ENCODE peak calls at places on chromosomes 3 and 15, in eight cellular contexts. One of them, this sample, is unnamed. For H3K27me3, the result is how much of the 10 kb centered on the place peaks cover.

GRCh38 chr15:43242616-43243015 is 21.8 kb upstream of the EPB42 start:
- DNase-seq in SK-N-SH: no peak
- DNase-seq in GM23338: no peak
- DNase-seq in HepG2: no peak
- DNase-seq in Panc1: no peak
- DNase-seq in GM12878: no peak
- DNase-seq in K562: no peak
- DNase-seq in HCT116: no peak
- DNase-seq in this sample: no peak

GRCh38 chr3:125052671-125053303 is 3.0 kb downstream of the HEG1 start:
- DNase-seq in K562: no peak
- DNase-seq in GM12878: no peak
- DNase-seq in HepG2: peak
- DNase-seq in HCT116: no peak
- DNase-seq in SK-N-SH: no peak
- DNase-seq in Panc1: no peak
- DNase-seq in GM23338: peak
- DNase-seq in this sample: no peak

GRCh38 chr3:23701711-23702110 is 104.0 kb upstream of the UBE2E1 start:
- DNase-seq in GM23338: peak
- DNase-seq in Panc1: no peak
- DNase-seq in K562: no peak
- DNase-seq in SK-N-SH: no peak
- DNase-seq in GM12878: no peak
- DNase-seq in HepG2: no peak
- DNase-seq in HCT116: no peak
- DNase-seq in this sample: no peak

GRCh38 chr15:33742807-33743206 is 225.5 kb upstream of the CHRM5 start:
- DNase-seq in K562: no peak
- DNase-seq in HepG2: no peak
- DNase-seq in Panc1: no peak
- DNase-seq in GM23338: no peak
- DNase-seq in HCT116: no peak
- DNase-seq in GM12878: no peak
- DNase-seq in SK-N-SH: no peak
- DNase-seq in this sample: no peak

GRCh38 chr3:106542101-106542769 is 673.4 kb upstream of the CBLB start:
- DNase-seq in GM23338: peak
- DNase-seq in HepG2: no peak
- DNase-seq in Panc1: no peak
- DNase-seq in GM12878: no peak
- DNase-seq in SK-N-SH: no peak
- DNase-seq in HCT116: no peak
- DNase-seq in K562: no peak
- DNase-seq in this sample: no peak

GRCh38 chr3:191300422-191300821 is 28.8 kb upstream of the CCDC50 start:
- DNase-seq in HepG2: no peak
- DNase-seq in GM12878: peak
- DNase-seq in SK-N-SH: no peak
- DNase-seq in GM23338: no peak
- DNase-seq in Panc1: no peak
- DNase-seq in HCT116: no peak
- DNase-seq in K562: no peak
- DNase-seq in this sample: no peak

GRCh38 chr3:129942296-129942695 is 32.2 kb upstream of the TRH start:
- DNase-seq in GM23338: peak
- DNase-seq in Panc1: peak
- DNase-seq in HepG2: peak
- DNase-seq in GM12878: no peak
- DNase-seq in SK-N-SH: peak
- DNase-seq in K562: peak
- DNase-seq in HCT116: peak
- DNase-seq in this sample: no peak

GRCh38 chr15:67103869-67104268 is 38.5 kb downstream of the SMAD3 start:
- DNase-seq in GM23338: no peak
- DNase-seq in HCT116: no peak
- DNase-seq in Panc1: no peak
- DNase-seq in K562: no peak
- DNase-seq in GM12878: no peak
- DNase-seq in SK-N-SH: no peak
- DNase-seq in HepG2: no peak
- DNase-seq in this sample: no peak

GRCh38 chr15:52144656-52145055 is 32.1 kb upstream of the BCL2L10 start:
- DNase-seq in Panc1: no peak
- DNase-seq in HepG2: no peak
- DNase-seq in HCT116: no peak
- DNase-seq in K562: no peak
- DNase-seq in SK-N-SH: no peak
- DNase-seq in GM12878: no peak
- DNase-seq in GM23338: no peak
- DNase-seq in this sample: no peak

GRCh38 chr3:194315088-194315964 is 35.8 kb downstream of the CPN2 start:
- DNase-seq in SK-N-SH: peak
- DNase-seq in HCT116: peak
- DNase-seq in HepG2: peak
- DNase-seq in GM12878: peak
- DNase-seq in GM23338: peak
- DNase-seq in Panc1: no peak
- DNase-seq in K562: peak
- DNase-seq in this sample: peak

GRCh38 chr3:27675287-27675686 is 46.8 kb downstream of the EOMES start:
- DNase-seq in HCT116: no peak
- DNase-seq in SK-N-SH: no peak
- DNase-seq in Panc1: no peak
- DNase-seq in GM12878: no peak
- DNase-seq in K562: no peak
- DNase-seq in GM23338: no peak
- DNase-seq in HepG2: no peak
- DNase-seq in this sample: no peak

GRCh38 chr15:35505816-35506215 is 40.1 kb downstream of the DPH6 start:
- DNase-seq in GM23338: no peak
- DNase-seq in HCT116: no peak
- DNase-seq in SK-N-SH: no peak
- DNase-seq in HepG2: no peak
- DNase-seq in K562: no peak
- DNase-seq in Panc1: no peak
- DNase-seq in GM12878: no peak
- DNase-seq in this sample: no peak

GRCh38 chr15:28004143-28005003 is 94.7 kb downstream of the OCA2 start:
- DNase-seq in HCT116: no peak
- DNase-seq in GM23338: no peak
- DNase-seq in Panc1: no peak
- DNase-seq in K562: no peak
- DNase-seq in HepG2: no peak
- DNase-seq in SK-N-SH: no peak
- DNase-seq in GM12878: no peak
- DNase-seq in this sample: no peak

GRCh38 chr3:2659896-2660295 is 450.3 kb downstream of the IL5RA start:
- DNase-seq in GM12878: no peak
- DNase-seq in SK-N-SH: no peak
- DNase-seq in HCT116: no peak
- DNase-seq in K562: no peak
- DNase-seq in GM23338: no peak
- DNase-seq in Panc1: no peak
- DNase-seq in HepG2: no peak
- DNase-seq in this sample: no peak

GRCh38 chr3:128549283-128550112 is 56.5 kb upstream of the GATA2 start:
- DNase-seq in SK-N-SH: peak
- DNase-seq in HepG2: peak
- DNase-seq in K562: peak
- DNase-seq in GM12878: no peak
- DNase-seq in Panc1: no peak
- DNase-seq in HCT116: no peak
- DNase-seq in GM23338: no peak
- DNase-seq in this sample: no peak

GRCh38 chr3:182118081-182118480 is 406.4 kb downstream of the SOX2 start:
- DNase-seq in Panc1: no peak
- DNase-seq in SK-N-SH: no peak
- DNase-seq in GM12878: no peak
- DNase-seq in HepG2: no peak
- DNase-seq in GM23338: no peak
- DNase-seq in K562: no peak
- DNase-seq in HCT116: no peak
- DNase-seq in this sample: no peak

GRCh38 chr15:89653578-89653977 is 1.7 kb downstream of the KIF7 start:
- DNase-seq in K562: no peak
- DNase-seq in GM23338: no peak
- DNase-seq in HepG2: no peak
- DNase-seq in SK-N-SH: no peak
- DNase-seq in GM12878: no peak
- DNase-seq in Panc1: no peak
- DNase-seq in HCT116: no peak
- DNase-seq in this sample: no peak

GRCh38 chr3:155387571-155387970 is 94.1 kb upstream of the STRIT1 start:
- DNase-seq in GM12878: no peak
- DNase-seq in K562: no peak
- DNase-seq in Panc1: no peak
- DNase-seq in HepG2: no peak
- DNase-seq in GM23338: no peak
- DNase-seq in HCT116: no peak
- DNase-seq in SK-N-SH: no peak
- DNase-seq in this sample: no peak

GRCh38 chr3:112464264-112464663 is 35.0 kb downstream of the BTLA start:
- DNase-seq in HCT116: no peak
- DNase-seq in GM23338: no peak
- DNase-seq in Panc1: no peak
- DNase-seq in K562: no peak
- DNase-seq in SK-N-SH: no peak
- DNase-seq in HepG2: no peak
- DNase-seq in GM12878: peak
- DNase-seq in this sample: no peak

GRCh38 chr15:68538291-68538690 is 40.5 kb upstream of the CORO2B start:
- DNase-seq in HCT116: no peak
- DNase-seq in K562: no peak
- DNase-seq in HepG2: no peak
- DNase-seq in SK-N-SH: no peak
- DNase-seq in GM12878: no peak
- DNase-seq in GM23338: no peak
- DNase-seq in Panc1: no peak
- DNase-seq in this sample: no peak

GRCh38 chr15:74108111-74108510 is 22.3 kb upstream of the ISLR2 start:
- DNase-seq in GM23338: no peak
- DNase-seq in GM12878: no peak
- DNase-seq in SK-N-SH: no peak
- DNase-seq in Panc1: no peak
- DNase-seq in K562: no peak
- DNase-seq in HCT116: no peak
- DNase-seq in HepG2: no peak
- DNase-seq in this sample: no peak

GRCh38 chr3:33645060-33645841 is 72.8 kb downstream of the CLASP2 start:
- DNase-seq in Panc1: no peak
- DNase-seq in HepG2: no peak
- DNase-seq in SK-N-SH: peak
- DNase-seq in HCT116: no peak
- DNase-seq in K562: peak
- DNase-seq in GM12878: no peak
- DNase-seq in GM23338: peak
- DNase-seq in this sample: no peak
- TF ChIP-seq REST in Panc1: no peak
- TF ChIP-seq REST in HepG2: no peak
- TF ChIP-seq REST in SK-N-SH: no peak
- TF ChIP-seq REST in HCT116: no peak
- TF ChIP-seq REST in K562: no peak
- TF ChIP-seq REST in GM12878: no peak
- TF ChIP-seq REST in GM23338: no peak
- TF ChIP-seq REST in this sample: no peak

DNA sequence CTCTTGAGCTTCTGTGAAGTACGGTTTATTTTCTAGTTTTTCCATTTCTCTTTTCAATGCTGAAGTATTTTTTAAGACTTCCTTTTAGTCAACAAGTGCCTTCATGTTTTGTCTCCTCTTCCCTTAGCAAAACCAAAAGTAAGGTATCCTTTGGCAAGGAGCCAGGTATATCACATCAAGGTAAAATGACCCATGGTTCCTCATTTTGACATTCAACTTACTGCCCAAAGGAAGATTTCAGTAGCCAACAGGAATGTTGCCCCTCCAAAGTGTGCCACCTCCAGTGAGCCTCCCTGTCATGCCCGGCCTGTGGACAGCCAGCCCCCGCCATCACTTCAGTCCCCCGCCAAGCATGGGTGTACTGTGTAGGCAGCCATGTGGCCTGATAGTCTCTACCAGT is 75.6 kb upstream of the C2CD4B start:
- DNase-seq in Panc1: no peak
- DNase-seq in HepG2: no peak
- DNase-seq in HCT116: no peak
- DNase-seq in GM23338: no peak
- DNase-seq in SK-N-SH: no peak
- DNase-seq in K562: no peak
- DNase-seq in GM12878: no peak
- DNase-seq in this sample: no peak
- H3K27me3 ChIP-seq in Panc1: under half
- H3K27me3 ChIP-seq in HepG2: under half
- H3K27me3 ChIP-seq in HCT116: under half
- H3K27me3 ChIP-seq in GM23338: under half
- H3K27me3 ChIP-seq in SK-N-SH: under half
- H3K27me3 ChIP-seq in K562: under half
- H3K27me3 ChIP-seq in GM12878: under half
- H3K27me3 ChIP-seq in this sample: under half

DNA sequence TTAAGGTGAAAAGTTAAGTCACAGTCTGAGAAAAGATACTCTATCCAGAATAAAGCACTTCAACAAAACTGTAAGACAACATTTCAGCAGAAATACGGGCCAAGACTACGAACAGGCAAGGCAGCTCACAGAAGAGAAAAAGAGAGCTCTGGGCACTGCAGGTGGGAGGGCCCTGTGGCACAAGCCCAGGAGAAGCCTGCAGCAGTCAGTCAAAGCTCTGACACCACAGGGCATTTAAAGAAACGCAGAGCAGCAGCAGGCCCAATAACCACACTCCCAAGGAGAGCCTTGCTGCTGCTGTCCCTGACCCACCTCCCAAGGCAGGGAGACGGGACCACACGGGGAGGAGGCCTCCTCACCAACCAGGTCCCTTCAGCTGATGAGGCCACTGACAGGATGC is 19.2 kb downstream of the CHSY1 start:
- DNase-seq in SK-N-SH: no peak
- DNase-seq in Panc1: no peak
- DNase-seq in HepG2: no peak
- DNase-seq in HCT116: no peak
- DNase-seq in GM23338: peak
- DNase-seq in GM12878: no peak
- DNase-seq in K562: no peak
- DNase-seq in this sample: no peak
- TF ChIP-seq CTCF in SK-N-SH: no peak
- TF ChIP-seq CTCF in Panc1: no peak
- TF ChIP-seq CTCF in HepG2: no peak
- TF ChIP-seq CTCF in HCT116: no peak
- TF ChIP-seq CTCF in GM23338: no peak
- TF ChIP-seq CTCF in GM12878: no peak
- TF ChIP-seq CTCF in K562: no peak
- TF ChIP-seq CTCF in this sample: no peak

DNA sequence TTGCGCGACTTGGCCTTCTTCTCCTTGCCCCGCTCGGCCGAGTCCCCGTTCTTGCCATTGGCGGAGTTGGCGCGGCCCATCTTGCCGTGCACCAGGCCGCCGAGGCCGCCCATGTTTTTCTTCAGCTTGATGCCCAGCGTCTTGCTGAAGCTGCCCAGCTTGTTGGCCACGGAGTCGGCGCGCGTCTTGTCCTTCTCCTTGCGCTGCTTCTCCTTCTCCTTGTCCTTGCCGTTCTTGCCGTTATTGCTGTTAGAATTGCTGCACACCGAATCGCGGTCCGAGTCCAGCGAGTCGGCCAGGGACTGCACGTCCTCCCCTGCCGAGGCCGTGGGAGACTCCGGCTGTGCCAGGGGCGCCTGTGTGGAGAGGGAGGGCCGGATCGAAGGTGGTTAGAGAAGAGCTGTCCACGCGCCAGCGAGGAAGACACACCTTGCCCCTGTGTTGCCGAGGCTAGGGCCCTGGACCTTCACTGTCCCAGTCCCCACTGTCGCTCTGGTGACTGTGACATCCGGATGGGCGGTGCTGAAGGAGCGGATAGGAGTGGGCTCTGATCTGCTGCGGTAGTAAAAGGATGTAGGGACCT is 157.8 kb downstream of the KLF13 start:
- DNase-seq in SK-N-SH: no peak
- DNase-seq in HCT116: no peak
- DNase-seq in Panc1: no peak
- DNase-seq in K562: no peak
- DNase-seq in GM23338: no peak
- DNase-seq in HepG2: no peak
- DNase-seq in GM12878: no peak
- DNase-seq in this sample: no peak
- TF ChIP-seq REST in SK-N-SH: no peak
- TF ChIP-seq REST in HCT116: no peak
- TF ChIP-seq REST in Panc1: no peak
- TF ChIP-seq REST in K562: no peak
- TF ChIP-seq REST in GM23338: no peak
- TF ChIP-seq REST in HepG2: no peak
- TF ChIP-seq REST in GM12878: no peak
- TF ChIP-seq REST in this sample: no peak

This sample was measured in HL-60.